ENCODE peak calls at places on chromosomes 11 and 22, in seven cellular contexts. R is pancreas; K is AG04450; B is heart left ventricle; G is cardiac muscle cell; I is upper lobe of right lung; W is CD4-positive, alpha-beta T cell. T is an unnamed sample.

GRCh38 chr11:69938206-69938605 is 119.0 kb upstream of the FGF3 start:
- DNase-seq in K (no peak), B (no peak), G (no peak), R (no peak), I (peak; percentile 23), W (no peak), T (no peak)

GRCh38 chr11:10925149-10925926 is 67.5 kb upstream of the ZBED5 start:
- DNase-seq in I (no peak), B (no peak), K (no peak), G (no peak), R (no peak), W (no peak), T (no peak)

GRCh38 chr11:2315395-2316168 is 13.8 kb downstream of the TSPAN32 start:
- DNase-seq in K (no peak), W (no peak), G (no peak), B (peak; percentile 24), I (peak; percentile 63), R (peak; percentile 45), T (no peak)

GRCh38 chr11:4891996-4892640 is 10.4 kb downstream of the OR51T1 start:
- DNase-seq in B (no peak), G (no peak), I (no peak), R (no peak), W (no peak), K (peak; percentile 77), T (no peak)

GRCh38 chr11:16542353-16542752 is 186.0 kb upstream of the SOX6 start:
- DNase-seq in R (no peak), G (no peak), B (no peak), I (no peak), W (no peak), K (no peak), T (no peak)

GRCh38 chr11:84886344-84886743 is 740.8 kb downstream of the DLG2 start:
- DNase-seq in R (no peak), G (no peak), W (no peak), K (no peak), I (no peak), B (no peak), T (no peak)

GRCh38 chr22:50606126-50606525 is 5.5 kb downstream of the MAPK8IP2 start:
- DNase-seq in K (no peak), R (no peak), W (no peak), G (no peak), B (no peak), I (no peak), T (no peak)

GRCh38 chr11:64713031-64713780 is 9.8 kb downstream of the NRXN2 start:
- DNase-seq in B (no peak), W (no peak), G (peak; percentile 69), I (peak; percentile 72), R (peak; percentile 50), K (no peak), T (no peak)

GRCh38 chr11:69891421-69892236 is 72.4 kb upstream of the FGF3 start:
- DNase-seq in I (no peak), R (no peak), B (peak; percentile 34), G (no peak), W (no peak), K (no peak), T (no peak)

GRCh38 chr11:88357323-88358039 is 19.9 kb upstream of the CTSC start:
- DNase-seq in I (no peak), W (no peak), K (no peak), R (no peak), G (no peak), B (no peak), T (no peak)

GRCh38 chr11:64152841-64153691 is 12.8 kb downstream of the MACROD1 start:
- DNase-seq in K (no peak), I (peak; percentile 84), W (peak; percentile 56), B (peak; percentile 62), R (peak; percentile 74), G (peak; percentile 64), T (peak; percentile 56)

GRCh38 chr22:35638408-35638807 is 9.8 kb upstream of the APOL6 start:
- DNase-seq in R (no peak), K (peak; percentile 42), W (no peak), G (peak; percentile 24), I (no peak), B (peak; percentile 94), T (no peak)

GRCh38 chr22:46512683-46513082 is 24.7 kb downstream of the CELSR1 start:
- DNase-seq in K (no peak), G (no peak), W (no peak), B (no peak), R (no peak), I (no peak), T (no peak)

GRCh38 chr11:77517226-77517625 is 43.3 kb upstream of the PAK1 start:
- DNase-seq in R (no peak), K (no peak), I (no peak), G (no peak), W (no peak), B (no peak), T (no peak)

GRCh38 chr11:130780437-130780836 is 135.8 kb downstream of the SNX19 start:
- DNase-seq in W (no peak), B (no peak), I (no peak), K (no peak), G (no peak), R (no peak), T (no peak)

GRCh38 chr11:7694953-7695271 is 11.4 kb downstream of the OVCH2 start:
- DNase-seq in R (no peak), B (no peak), W (no peak), G (no peak), I (no peak), K (no peak), T (no peak)

GRCh38 chr22:33221566-33221965 is 163.4 kb upstream of the SYN3 start:
- DNase-seq in R (no peak), K (no peak), W (no peak), G (no peak), I (no peak), B (no peak), T (no peak)

GRCh38 chr11:12973529-12974181 is 35.5 kb upstream of the RASSF10 start:
- DNase-seq in B (no peak), R (no peak), W (no peak), G (no peak), K (no peak), I (no peak), T (no peak)

GRCh38 chr22:48240165-48240934 is 1477.9 kb downstream of the TBC1D22A start:
- DNase-seq in I (no peak), B (no peak), R (no peak), G (no peak), W (no peak), K (no peak), T (no peak)

GRCh38 chr22:48242461-48242864 is 1480.0 kb downstream of the TBC1D22A start:
- DNase-seq in K (no peak), W (no peak), I (no peak), R (no peak), G (no peak), B (no peak), T (no peak)

GRCh38 chr22:48239461-48240164 is 1477.2 kb downstream of the TBC1D22A start:
- DNase-seq in K (no peak), R (no peak), W (no peak), G (no peak), I (no peak), B (no peak), T (no peak)

GRCh38 chr22:48241658-48242057 is 1479.2 kb downstream of the TBC1D22A start:
- DNase-seq in I (peak; percentile 57), B (no peak), G (no peak), R (no peak), K (no peak), W (no peak), T (no peak)

GRCh38 chr22:48240935-48241230 is 1478.4 kb downstream of the TBC1D22A start:
- DNase-seq in I (no peak), G (no peak), W (no peak), R (no peak), K (no peak), B (no peak), T (no peak)
- H3K9me3 ChIP-seq in I (no peaks in the 10 kb centered on the region), G (no peaks in the 10 kb centered on the region), W (no peaks in the 10 kb centered on the region), R (no peaks in the 10 kb centered on the region), K (peaks cover 84% of the 10 kb centered on the region), B (no peaks in the 10 kb centered on the region), T (no peaks in the 10 kb centered on the region)

GRCh38 chr11:18012314-18012905 is 437 bp downstream of the SERGEF start:
- DNase-seq in I (no peak), G (peak; percentile 52), B (peak; percentile 33), K (no peak), R (no peak), W (no peak), T (peak; percentile 44)
- H3K27ac ChIP-seq in I (peak overlapping the region; percentile 88), G (peak overlapping the region; percentile 79), B (peak overlapping the region; percentile 87), K (peak overlapping the region; percentile 21), R (peak overlapping the region; percentile 88), W (peak overlapping the region; percentile 66), T (peak overlapping the region; percentile 73)

DNA sequence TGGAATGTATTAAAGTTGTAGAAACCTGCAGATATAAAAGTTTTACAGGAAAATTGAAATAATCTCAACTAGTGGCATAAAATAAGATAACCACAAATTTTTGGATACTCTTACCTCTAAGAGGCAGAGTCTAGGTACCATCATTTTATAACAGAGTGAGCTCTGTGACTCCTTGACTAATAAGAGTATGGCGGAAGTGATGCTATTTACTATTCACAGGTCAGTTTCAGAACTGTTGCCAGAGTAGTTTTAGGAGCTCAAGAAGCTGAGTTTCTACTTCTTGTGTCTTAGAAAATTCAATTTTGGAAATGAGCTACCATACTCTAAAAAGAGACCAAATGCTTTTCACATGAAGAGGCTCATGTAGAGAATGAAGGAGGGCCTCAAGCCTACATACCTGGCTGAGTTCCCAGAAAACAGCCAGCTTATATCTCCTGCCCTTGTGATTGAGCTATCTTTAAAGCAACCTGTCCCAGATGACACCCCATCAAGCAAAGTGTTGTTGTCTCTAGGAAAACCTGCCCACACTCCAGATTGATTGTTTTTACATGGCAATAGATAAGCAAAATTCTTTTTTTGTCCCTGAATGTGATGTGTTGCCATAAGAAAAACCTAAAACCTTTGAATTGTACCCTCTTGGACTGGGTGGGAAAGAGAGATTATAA is 712.8 kb upstream of the CNTN5 start:
- DNase-seq in R (no peak), K (no peak), I (no peak), W (no peak), G (peak; percentile 8), B (no peak), T (no peak)
- H3K9me3 ChIP-seq in R (no peaks in the 10 kb centered on the region), K (peaks cover 3% of the 10 kb centered on the region), I (no peaks in the 10 kb centered on the region), W (no peaks in the 10 kb centered on the region), G (no peaks in the 10 kb centered on the region), B (no peaks in the 10 kb centered on the region), T (no peaks in the 10 kb centered on the region)

GRCh38 chr11:46942172-46942571 is 5.6 kb downstream of the CSTPP1 start:
- DNase-seq in G (no peak), K (no peak), I (no peak), W (no peak), R (no peak), B (no peak), T (no peak)

DNA sequence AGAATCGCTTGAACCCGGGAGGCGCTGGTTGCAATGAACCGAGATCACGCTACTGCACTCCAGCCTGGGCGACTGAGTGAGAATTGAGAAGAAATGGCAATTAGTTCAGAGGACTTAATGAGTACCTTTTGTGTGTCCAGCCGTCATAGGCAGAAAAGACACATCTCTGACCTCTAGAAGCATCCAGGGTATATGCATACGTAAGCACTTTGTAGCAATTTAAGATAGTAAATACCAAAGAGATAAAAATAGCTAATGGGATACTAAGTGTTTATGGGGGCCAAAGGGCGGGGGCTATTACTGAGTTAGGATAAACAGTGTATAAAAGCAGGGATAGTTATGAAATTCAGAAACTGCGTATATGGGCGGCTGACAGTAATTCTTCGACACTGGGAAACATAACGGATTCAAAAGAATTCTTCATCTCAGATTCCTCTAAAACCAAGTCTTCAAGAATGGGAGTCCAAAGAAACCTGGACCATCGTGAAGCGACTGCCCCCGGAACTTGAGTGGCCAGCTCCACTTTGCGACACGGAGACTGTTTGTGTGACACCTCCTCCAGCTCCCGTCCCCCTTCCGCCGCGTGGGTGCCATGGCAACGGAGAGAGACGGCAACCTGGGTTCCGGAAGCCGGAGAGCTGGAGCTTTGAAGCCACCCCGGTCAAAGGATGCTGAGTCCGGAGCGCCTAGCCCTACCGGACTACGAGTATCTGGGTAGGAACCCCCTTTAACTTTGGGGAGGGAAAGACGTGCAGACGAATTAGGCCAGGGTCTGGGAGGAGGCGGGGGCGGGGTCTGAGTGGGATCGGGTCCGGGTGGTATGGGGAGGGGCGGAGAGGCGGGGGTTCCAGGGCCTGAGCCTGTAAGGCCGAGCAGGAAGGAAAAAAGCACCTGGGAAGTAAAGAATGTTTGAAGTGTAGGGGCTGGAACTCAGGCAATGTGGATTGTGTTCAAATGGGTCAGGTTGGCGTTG is at the start of gene CSTPP1:
- DNase-seq in I (peak; percentile 97), K (peak; percentile 86), W (peak; percentile 89), G (peak; percentile 96), R (peak; percentile 97), B (peak; percentile 95), T (peak; percentile 89)
- H3K27ac ChIP-seq in I (peak within 1 kb of the TSS; percentile 58), K (no peak within 1 kb of the TSS), W (peak within 1 kb of the TSS; percentile 39), G (peak within 1 kb of the TSS; percentile 36), R (peak within 1 kb of the TSS; percentile 20), B (no peak within 1 kb of the TSS), T (peak within 1 kb of the TSS; percentile 41)